ENCODE peak calls at places on chromosomes 12 and 14, in six cellular contexts. Q, W, L, P, B and M are unnamed samples.

GRCh38 chr12:85076688-85077430 is 40.7 kb downstream of the LRRIQ1 start:
- DNase-seq in L (peak), B (no peak), P (peak), Q (peak), W (peak), M (peak)

GRCh38 chr12:54759751-54760150 is 94.6 kb upstream of the MUCL1 start:
- DNase-seq in Q (peak), B (no peak), P (peak), W (no peak), L (peak), M (peak)

GRCh38 chr14:50082308-50082742 is 34.0 kb downstream of the VCPKMT start:
- DNase-seq in Q (no peak), W (no peak), B (no peak), L (no peak), P (no peak), M (peak)

GRCh38 chr12:11136075-11136474 is 1.6 kb upstream of the TAS2R30 start:
- DNase-seq in B (no peak), Q (no peak), P (no peak), L (no peak), W (no peak), M (peak)

GRCh38 chr14:77923131-77923933 is 123.4 kb downstream of the ADCK1 start:
- DNase-seq in Q (no peak), B (no peak), P (no peak), L (no peak), W (no peak), M (no peak)

GRCh38 chr12:56385873-56386272 is 23.2 kb upstream of the APOF start:
- DNase-seq in B (no peak), P (peak), W (no peak), L (no peak), Q (no peak), M (no peak)

GRCh38 chr14:52063107-52063506 is 5.8 kb downstream of the NID2 start:
- DNase-seq in B (no peak), Q (no peak), W (no peak), P (peak), L (peak), M (no peak)

GRCh38 chr12:107337354-107338095 is 244.2 kb upstream of the CRY1 start:
- DNase-seq in L (no peak), W (no peak), B (no peak), P (no peak), Q (no peak), M (no peak)

GRCh38 chr12:27828196-27828595 is 48.2 kb upstream of the MANSC4 start:
- DNase-seq in B (no peak), Q (no peak), L (no peak), W (no peak), P (no peak), M (no peak)

GRCh38 chr12:48163150-48163747 is 5.9 kb upstream of the ASB8 start:
- DNase-seq in P (no peak), Q (no peak), L (no peak), W (no peak), B (no peak), M (no peak)

GRCh38 chr12:89393551-89394121 is 41.3 kb upstream of the DUSP6 start:
- DNase-seq in W (no peak), P (peak), Q (no peak), L (no peak), B (no peak), M (no peak)

GRCh38 chr12:109952160-109952858 is 43.9 kb downstream of the GIT2 start:
- DNase-seq in W (no peak), B (no peak), P (no peak), L (no peak), Q (no peak), M (peak)

GRCh38 chr12:132711169-132711843 is 664 bp downstream of the PGAM5 start:
- DNase-seq in B (no peak), Q (no peak), L (no peak), P (no peak), W (no peak), M (peak)

GRCh38 chr12:97639702-97640101 is 177.1 kb downstream of the RMST start:
- DNase-seq in L (no peak), B (no peak), W (no peak), P (no peak), Q (no peak), M (no peak)

GRCh38 chr14:63853831-63854293 is 1.1 kb downstream of the SYNE2 start:
- DNase-seq in L (peak), B (peak), Q (peak), W (peak), P (peak), M (peak)

GRCh38 chr12:105204916-105205315 is 31.1 kb downstream of the APPL2 start:
- DNase-seq in B (peak), W (peak), P (peak), Q (no peak), L (no peak), M (no peak)

GRCh38 chr12:121614872-121615467 is 11.4 kb upstream of the ORAI1 start:
- DNase-seq in W (no peak), B (no peak), P (no peak), Q (no peak), L (no peak), M (no peak)

GRCh38 chr14:70908918-70909641 is 1.8 kb downstream of the PCNX1 start:
- DNase-seq in P (no peak), L (no peak), W (no peak), Q (no peak), B (no peak), M (no peak)

GRCh38 chr12:98737327-98737722 is 92.2 kb downstream of the APAF1 start:
- DNase-seq in P (no peak), L (no peak), Q (no peak), B (no peak), W (no peak), M (no peak)

GRCh38 chr12:95548056-95548538 is 3.2 kb downstream of the USP44 start:
- DNase-seq in B (peak), P (peak), Q (peak), W (no peak), L (peak), M (no peak)

GRCh38 chr14:102316048-102316745 is 3.3 kb upstream of the ZNF839 start:
- DNase-seq in P (peak), W (peak), B (no peak), L (no peak), Q (peak), M (peak)

GRCh38 chr14:39491134-39491541 is 58.9 kb upstream of the FBXO33 start:
- DNase-seq in W (peak), Q (peak), B (no peak), L (no peak), P (peak), M (peak)